ENCODE peak calls at places on chromosomes 6 and 20, in six cellular contexts. H is stimulated activated CD4-positive, alpha-beta T cell treated with anti-CD3 and anti-CD28 coated beads, Interleukin-12 subunit alpha, Interleukin-12 subunit beta, amount 100 ng/mL, for 4 hours; U is SK-N-DZ; G is stimulated activated CD8-positive, alpha-beta memory T cell treated with anti-CD3 and anti-CD28 coated beads, Interleukin-7, amount 100 ng/mL, for 1 hour; T is activated gamma-delta T cell; W is effector CD4-positive, alpha-beta T cell. I is an unnamed sample.

GRCh38 chr6:134868812-134869211 is 81.1 kb downstream of the ALDH8A1 start:
- DNase-seq in H (no peak), G (no peak), W (no peak), U (no peak), T (no peak), I (no peak)

GRCh38 chr6:51663525-51663924 is 423.9 kb downstream of the PKHD1 start:
- DNase-seq in T (no peak), G (no peak), W (no peak), U (no peak), H (no peak), I (no peak)

GRCh38 chr6:139119553-139119952 is 15.3 kb upstream of the HECA start:
- DNase-seq in U (no peak), W (no peak), T (no peak), G (no peak), H (no peak), I (no peak)

GRCh38 chr6:101208152-101208551 is 185.4 kb upstream of the GRIK2 start:
- DNase-seq in T (no peak), U (no peak), H (no peak), W (no peak), G (no peak), I (no peak)

GRCh38 chr6:152598421-152598820 is 38.7 kb downstream of the SYNE1 start:
- DNase-seq in G (no peak), U (no peak), H (no peak), W (no peak), T (no peak), I (no peak)

GRCh38 chr6:117477988-117478852 is 4.3 kb upstream of the DCBLD1 start:
- DNase-seq in G (no peak), T (no peak), U (peak; percentile 44), W (no peak), H (no peak), I (no peak)

GRCh38 chr6:157203312-157203744 is 120.0 kb downstream of the TMEM242 start:
- DNase-seq in T (no peak), H (no peak), U (no peak), W (no peak), G (no peak), I (no peak)

GRCh38 chr6:2810092-2810671 is 31.5 kb downstream of the SERPINB1 start:
- DNase-seq in T (no peak), W (no peak), H (no peak), G (no peak), U (no peak), I (no peak)

GRCh38 chr6:41286544-41287346 is at the start of gene TREM1:
- DNase-seq in U (no peak), G (no peak), T (no peak), W (no peak), H (no peak), I (no peak)

GRCh38 chr6:1622220-1622841 is 12.6 kb downstream of the FOXC1 start:
- DNase-seq in U (peak; percentile 60), H (no peak), G (no peak), W (no peak), T (no peak), I (no peak)

GRCh38 chr6:138410048-138410735 is 6.2 kb downstream of the HEBP2 start:
- DNase-seq in H (no peak), T (no peak), W (no peak), G (no peak), U (no peak), I (no peak)

GRCh38 chr20:56268536-56268935 is 20.0 kb downstream of the MC3R start:
- DNase-seq in H (no peak), T (no peak), G (no peak), U (no peak), W (no peak), I (no peak)

GRCh38 chr6:139016337-139017213 is 12.0 kb upstream of the ABRACL start:
- DNase-seq in T (no peak), U (no peak), H (no peak), W (no peak), G (no peak), I (no peak)

GRCh38 chr20:55919319-55919718 is 86.0 kb downstream of the CBLN4 start:
- DNase-seq in G (no peak), T (no peak), U (no peak), W (no peak), H (no peak), I (no peak)

GRCh38 chr6:157535354-157536217 is 154.6 kb downstream of the ZDHHC14 start:
- DNase-seq in W (no peak), H (no peak), T (no peak), G (no peak), U (no peak), I (no peak)

GRCh38 chr6:30862156-30862875 is 22.0 kb upstream of the DDR1 start:
- DNase-seq in T (no peak), G (no peak), U (no peak), H (no peak), W (no peak), I (no peak)

GRCh38 chr6:52233975-52234823 is 10.1 kb downstream of the IL17F start:
- DNase-seq in H (no peak), G (no peak), W (no peak), U (peak; percentile 55), T (no peak), I (no peak)

GRCh38 chr20:17617212-17617867 is 47.5 kb downstream of the DSTN start:
- DNase-seq in U (peak; percentile 36), W (peak; percentile 34), T (no peak), G (no peak), H (peak; percentile 35), I (no peak)

GRCh38 chr6:152004036-152004566 is 196.6 kb downstream of the ESR1 start:
- DNase-seq in T (no peak), W (no peak), H (no peak), G (no peak), U (no peak), I (no peak)

GRCh38 chr6:134662077-134662476 is 287.8 kb downstream of the ALDH8A1 start:
- DNase-seq in W (no peak), U (no peak), G (no peak), T (no peak), H (no peak), I (no peak)

GRCh38 chr6:167733740-167734661 is 92.7 kb upstream of the AFDN start:
- DNase-seq in W (no peak), U (no peak), H (no peak), T (no peak), G (no peak), I (no peak)

GRCh38 chr6:168428052-168428829 is 12.7 kb upstream of the SMOC2 start:
- DNase-seq in U (no peak), T (no peak), G (no peak), W (no peak), H (no peak), I (no peak)

GRCh38 chr6:116971959-116972358 is 94.9 kb downstream of the RFX6 start:
- DNase-seq in U (peak; percentile 45), H (no peak), W (no peak), G (no peak), T (no peak), I (no peak)

GRCh38 chr6:75775219-75775618 is 26.2 kb downstream of the MYO6 start:
- DNase-seq in W (no peak), G (no peak), H (no peak), U (peak; percentile 91), T (no peak), I (no peak)

GRCh38 chr6:220736-221475 is 71.4 kb upstream of the DUSP22 start:
- DNase-seq in H (no peak), U (no peak), G (no peak), W (no peak), T (no peak), I (no peak)

GRCh38 chr6:155177369-155177961 is 86.3 kb upstream of the CLDN20 start:
- DNase-seq in T (no peak), U (peak; percentile 73), G (no peak), H (no peak), W (peak; percentile 45), I (no peak)

GRCh38 chr6:44180406-44180805 is 21.8 kb downstream of the CAPN11 start:
- DNase-seq in T (no peak), H (no peak), W (no peak), U (no peak), G (no peak), I (no peak)

GRCh38 chr6:53059648-53060589 is 5.3 kb upstream of the FBXO9 start:
- DNase-seq in G (no peak), W (no peak), H (no peak), U (no peak), T (no peak), I (no peak)

GRCh38 chr20:49210101-49210749 is 9.0 kb upstream of the DDX27 start:
- DNase-seq in T (no peak), H (no peak), U (no peak), W (no peak), G (no peak), I (no peak)

GRCh38 chr6:1840491-1841121 is 230.9 kb downstream of the FOXC1 start:
- DNase-seq in U (no peak), G (no peak), T (no peak), W (no peak), H (no peak), I (no peak)

GRCh38 chr20:20546402-20546801 is 166.0 kb downstream of the RALGAPA2 start:
- DNase-seq in G (no peak), T (no peak), W (no peak), U (no peak), H (no peak), I (no peak)

GRCh38 chr6:117547688-117548621 is 54.4 kb downstream of the GOPC start:
- DNase-seq in H (peak; percentile 26), W (peak; percentile 23), U (no peak), G (peak; percentile 10), T (peak; percentile 47), I (no peak)

I was measured in cortex of kidney.